ENCODE peak calls at places on chromosomes 13 and 19, in six cellular contexts. One of them, this sample, is unnamed.

GRCh38 chr13:45872574-45872973 is 21.0 kb upstream of the SIAH3 start:
- DNase-seq in stomach: no peak
- DNase-seq in H1: no peak
- DNase-seq in ovary: no peak
- DNase-seq in suprapubic skin: no peak
- DNase-seq in transverse colon: no peak
- DNase-seq in this sample: no peak

GRCh38 chr13:105918842-105919741 is 616.4 kb downstream of the EFNB2 start:
- DNase-seq in stomach: peak; percentile 54
- DNase-seq in H1: no peak
- DNase-seq in ovary: no peak
- DNase-seq in suprapubic skin: no peak
- DNase-seq in transverse colon: peak; percentile 80
- DNase-seq in this sample: no peak

GRCh38 chr13:93045836-93046235 is 180.8 kb upstream of the GPC6 start:
- DNase-seq in stomach: no peak
- DNase-seq in H1: no peak
- DNase-seq in ovary: no peak
- DNase-seq in suprapubic skin: no peak
- DNase-seq in transverse colon: no peak
- DNase-seq in this sample: no peak

GRCh38 chr13:33348366-33348765 is 62.8 kb upstream of the STARD13 start:
- DNase-seq in stomach: no peak
- DNase-seq in H1: no peak
- DNase-seq in ovary: no peak
- DNase-seq in suprapubic skin: no peak
- DNase-seq in transverse colon: no peak
- DNase-seq in this sample: no peak

GRCh38 chr13:29993716-29994488 is 143.5 kb upstream of the UBL3 start:
- DNase-seq in stomach: no peak
- DNase-seq in H1: no peak
- DNase-seq in ovary: no peak
- DNase-seq in suprapubic skin: no peak
- DNase-seq in transverse colon: no peak
- DNase-seq in this sample: peak; percentile 62

GRCh38 chr19:19737559-19738332 is 4.8 kb upstream of the ZNF14 start:
- DNase-seq in stomach: no peak
- DNase-seq in H1: no peak
- DNase-seq in ovary: no peak
- DNase-seq in suprapubic skin: no peak
- DNase-seq in transverse colon: no peak
- DNase-seq in this sample: no peak

GRCh38 chr13:110561335-110562033 is at the start of gene RAB20:
- DNase-seq in stomach: peak; percentile 92
- DNase-seq in H1: no peak
- DNase-seq in ovary: peak; percentile 91
- DNase-seq in suprapubic skin: peak; percentile 94
- DNase-seq in transverse colon: peak; percentile 92
- DNase-seq in this sample: peak; percentile 95

GRCh38 chr13:50618206-50618605 is 225.3 kb downstream of the DLEU7 start:
- DNase-seq in stomach: no peak
- DNase-seq in H1: no peak
- DNase-seq in ovary: no peak
- DNase-seq in suprapubic skin: no peak
- DNase-seq in transverse colon: no peak
- DNase-seq in this sample: no peak

GRCh38 chr19:10809693-10810285 is 26.2 kb downstream of the TMED1 start:
- DNase-seq in stomach: no peak
- DNase-seq in H1: no peak
- DNase-seq in ovary: no peak
- DNase-seq in suprapubic skin: no peak
- DNase-seq in transverse colon: no peak
- DNase-seq in this sample: no peak

GRCh38 chr19:18292460-18292809 is 11.0 kb upstream of the JUND start:
- DNase-seq in stomach: no peak
- DNase-seq in H1: no peak
- DNase-seq in ovary: no peak
- DNase-seq in suprapubic skin: no peak
- DNase-seq in transverse colon: no peak
- DNase-seq in this sample: no peak

GRCh38 chr13:98657506-98658085 is 80.7 kb upstream of the STK24 start:
- DNase-seq in stomach: no peak
- DNase-seq in H1: no peak
- DNase-seq in ovary: no peak
- DNase-seq in suprapubic skin: no peak
- DNase-seq in transverse colon: no peak
- DNase-seq in this sample: no peak

GRCh38 chr19:43438291-43439162 is 23.8 kb downstream of the TEX101 start:
- DNase-seq in stomach: peak; percentile 28
- DNase-seq in H1: no peak
- DNase-seq in ovary: peak; percentile 45
- DNase-seq in suprapubic skin: peak; percentile 84
- DNase-seq in transverse colon: peak; percentile 45
- DNase-seq in this sample: peak; percentile 95

GRCh38 chr13:72180253-72180952 is 313.4 kb upstream of the DACH1 start:
- DNase-seq in stomach: no peak
- DNase-seq in H1: no peak
- DNase-seq in ovary: no peak
- DNase-seq in suprapubic skin: no peak
- DNase-seq in transverse colon: no peak
- DNase-seq in this sample: no peak

GRCh38 chr13:44474122-44474910 is 100.7 kb downstream of the SERP2 start:
- DNase-seq in stomach: no peak
- DNase-seq in H1: no peak
- DNase-seq in ovary: no peak
- DNase-seq in suprapubic skin: no peak
- DNase-seq in transverse colon: no peak
- DNase-seq in this sample: no peak

GRCh38 chr19:5017235-5017634 is 48.3 kb downstream of the KDM4B start:
- DNase-seq in stomach: no peak
- DNase-seq in H1: no peak
- DNase-seq in ovary: no peak
- DNase-seq in suprapubic skin: no peak
- DNase-seq in transverse colon: no peak
- DNase-seq in this sample: no peak

GRCh38 chr13:35881360-35881759 is 249.8 kb downstream of the DCLK1 start:
- DNase-seq in stomach: no peak
- DNase-seq in H1: no peak
- DNase-seq in ovary: no peak
- DNase-seq in suprapubic skin: no peak
- DNase-seq in transverse colon: no peak
- DNase-seq in this sample: no peak

GRCh38 chr19:3094638-3095374 is 644 bp downstream of the GNA11 start:
- DNase-seq in stomach: no peak
- DNase-seq in H1: no peak
- DNase-seq in ovary: peak; percentile 48
- DNase-seq in suprapubic skin: peak; percentile 76
- DNase-seq in transverse colon: no peak
- DNase-seq in this sample: no peak

GRCh38 chr13:98252931-98253470 is 75.9 kb upstream of the RNF113B start:
- DNase-seq in stomach: no peak
- DNase-seq in H1: no peak
- DNase-seq in ovary: no peak
- DNase-seq in suprapubic skin: no peak
- DNase-seq in transverse colon: no peak
- DNase-seq in this sample: no peak

GRCh38 chr19:7386308-7386707 is 37.6 kb downstream of the ARHGEF18 start:
- DNase-seq in stomach: no peak
- DNase-seq in H1: no peak
- DNase-seq in ovary: no peak
- DNase-seq in suprapubic skin: no peak
- DNase-seq in transverse colon: no peak
- DNase-seq in this sample: no peak

GRCh38 chr13:107563099-107563925 is 652.0 kb downstream of the LIG4 start:
- DNase-seq in stomach: no peak
- DNase-seq in H1: no peak
- DNase-seq in ovary: no peak
- DNase-seq in suprapubic skin: no peak
- DNase-seq in transverse colon: no peak
- DNase-seq in this sample: no peak

GRCh38 chr13:40379186-40379585 is 287.3 kb downstream of the FOXO1 start:
- DNase-seq in stomach: no peak
- DNase-seq in H1: no peak
- DNase-seq in ovary: no peak
- DNase-seq in suprapubic skin: no peak
- DNase-seq in transverse colon: no peak
- DNase-seq in this sample: no peak

GRCh38 chr13:85864963-85865530 is 65.8 kb upstream of the SLITRK6 start:
- DNase-seq in stomach: no peak
- DNase-seq in H1: no peak
- DNase-seq in ovary: no peak
- DNase-seq in suprapubic skin: no peak
- DNase-seq in transverse colon: no peak
- DNase-seq in this sample: no peak

GRCh38 chr13:51684076-51684475 is 99.8 kb downstream of the WDFY2 start:
- DNase-seq in stomach: no peak
- DNase-seq in H1: no peak
- DNase-seq in ovary: no peak
- DNase-seq in suprapubic skin: no peak
- DNase-seq in transverse colon: no peak
- DNase-seq in this sample: no peak

GRCh38 chr13:51683537-51684050 is 99.3 kb downstream of the WDFY2 start:
- DNase-seq in stomach: no peak
- DNase-seq in H1: no peak
- DNase-seq in ovary: no peak
- DNase-seq in suprapubic skin: no peak
- DNase-seq in transverse colon: no peak
- DNase-seq in this sample: no peak

GRCh38 chr13:51688937-51689336 is 104.7 kb downstream of the WDFY2 start:
- DNase-seq in stomach: no peak
- DNase-seq in H1: no peak
- DNase-seq in ovary: no peak
- DNase-seq in suprapubic skin: no peak
- DNase-seq in transverse colon: no peak
- DNase-seq in this sample: no peak

GRCh38 chr13:51689597-51689996 is 105.3 kb downstream of the WDFY2 start:
- DNase-seq in stomach: no peak
- DNase-seq in H1: no peak
- DNase-seq in ovary: no peak
- DNase-seq in suprapubic skin: no peak
- DNase-seq in transverse colon: no peak
- DNase-seq in this sample: no peak

GRCh38 chr13:51687928-51688714 is 103.9 kb downstream of the WDFY2 start:
- DNase-seq in stomach: no peak
- DNase-seq in H1: no peak
- DNase-seq in ovary: no peak
- DNase-seq in suprapubic skin: no peak
- DNase-seq in transverse colon: no peak
- DNase-seq in this sample: no peak
- TF ChIP-seq EP300 in stomach: no peak
- TF ChIP-seq EP300 in H1: no peak
- TF ChIP-seq EP300 in ovary: no peak
- TF ChIP-seq EP300 in suprapubic skin: no peak
- TF ChIP-seq EP300 in transverse colon: no peak
- TF ChIP-seq EP300 in this sample: no peak

GRCh38 chr13:108643646-108644353 is 14.4 kb downstream of the MYO16 start:
- DNase-seq in stomach: no peak
- DNase-seq in H1: no peak
- DNase-seq in ovary: no peak
- DNase-seq in suprapubic skin: no peak
- DNase-seq in transverse colon: no peak
- DNase-seq in this sample: no peak
- H3K9me3 ChIP-seq in stomach: no peaks in the 10 kb centered on the region
- H3K9me3 ChIP-seq in H1: peaks cover 4% of the 10 kb centered on the region
- H3K9me3 ChIP-seq in ovary: no peaks in the 10 kb centered on the region
- H3K9me3 ChIP-seq in suprapubic skin: no peaks in the 10 kb centered on the region
- H3K9me3 ChIP-seq in transverse colon: no peaks in the 10 kb centered on the region
- H3K9me3 ChIP-seq in this sample: peaks cover 5% of the 10 kb centered on the region

DNA sequence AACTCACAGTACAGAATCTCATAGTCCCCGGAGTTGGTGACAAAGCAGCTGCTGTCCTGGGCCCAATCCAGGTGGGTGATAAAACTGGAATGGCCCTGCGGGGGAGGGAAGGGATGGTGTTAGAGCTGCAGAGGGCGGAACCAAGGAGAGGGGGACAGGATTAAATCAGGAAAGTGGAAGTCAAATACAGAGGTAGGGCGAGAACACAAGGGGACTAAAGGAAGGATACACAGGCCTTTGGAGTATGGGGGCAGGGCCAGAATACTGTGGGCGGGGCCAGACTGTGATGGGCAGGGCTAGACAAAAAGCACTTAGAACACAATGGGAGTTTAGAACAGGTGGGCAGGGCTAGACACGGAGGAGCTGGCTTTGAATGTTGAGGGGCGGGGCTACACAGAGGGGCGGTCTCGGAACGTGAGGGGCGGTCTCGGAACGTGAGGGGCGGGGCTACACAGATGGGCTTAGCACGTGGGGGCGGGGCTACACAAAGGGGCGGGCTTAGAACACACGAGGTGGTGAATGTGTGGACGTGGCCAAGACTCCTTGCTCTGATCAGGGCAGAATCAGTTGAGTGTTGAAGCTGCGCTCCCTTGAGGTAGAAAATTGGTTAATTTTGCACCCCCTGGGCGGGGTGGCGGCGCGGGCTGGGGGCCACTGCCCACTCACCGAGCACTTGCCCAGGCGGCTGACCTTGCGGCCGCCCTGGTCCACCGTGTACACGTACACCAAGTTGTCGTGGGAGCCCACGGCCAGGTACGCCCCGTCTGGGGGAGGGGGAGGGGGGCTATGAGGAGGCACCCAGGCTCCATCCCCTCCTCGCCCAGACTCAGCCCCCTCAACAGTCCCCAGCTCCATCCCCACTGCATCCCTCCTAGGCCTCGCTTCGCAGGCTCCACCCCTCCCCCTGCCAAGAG is 14.0 kb upstream of the GPR4 start:
- DNase-seq in stomach: peak; percentile 88
- DNase-seq in H1: peak; percentile 98
- DNase-seq in ovary: peak; percentile 93
- DNase-seq in suprapubic skin: peak; percentile 87
- DNase-seq in transverse colon: peak; percentile 94
- DNase-seq in this sample: peak; percentile 93
- TF ChIP-seq POLR2A in stomach: no peak
- TF ChIP-seq POLR2A in H1: peak; percentile 92
- TF ChIP-seq POLR2A in ovary: no peak
- TF ChIP-seq POLR2A in suprapubic skin: no peak
- TF ChIP-seq POLR2A in transverse colon: no peak
- TF ChIP-seq POLR2A in this sample: no peak

GRCh38 chr19:35642312-35642711 is 767 bp downstream of the ETV2 start:
- DNase-seq in stomach: no peak
- DNase-seq in H1: no peak
- DNase-seq in ovary: peak; percentile 50
- DNase-seq in suprapubic skin: no peak
- DNase-seq in transverse colon: no peak
- DNase-seq in this sample: no peak
- TF ChIP-seq EP300 in stomach: no peak
- TF ChIP-seq EP300 in H1: no peak
- TF ChIP-seq EP300 in ovary: no peak
- TF ChIP-seq EP300 in suprapubic skin: no peak
- TF ChIP-seq EP300 in transverse colon: no peak
- TF ChIP-seq EP300 in this sample: no peak

This sample was measured in esophagus muscularis mucosa.